ENCODE peak calls at places on chromosomes 1 and 21, in eight cellular contexts. C is sigmoid colon, K is mesendoderm, L is body of pancreas, A is prostate gland, W is adipocyte, Y is stomach, T is lower lobe of right lung. Q is an unnamed sample.
A peak's percentile ranks its signal among the peaks of the same experiment; 100 is the strongest.

GRCh38 chr1:204706838-204707509 is 21.4 kb upstream of the LRRN2 start:
- DNase-seq in C (no peak), K (peak; percentile 89), L (no peak), A (no peak), W (no peak), Y (no peak), T (no peak), Q (no peak)

GRCh38 chr1:3211996-3212395 is 143.0 kb downstream of the PRDM16 start:
- DNase-seq in C (no peak), K (no peak), L (no peak), A (no peak), W (no peak), Y (no peak), T (no peak), Q (no peak)

GRCh38 chr1:27773732-27774445 is 870 bp downstream of the STX12 start:
- DNase-seq in C (no peak), K (peak; percentile 3), L (peak; percentile 34), A (no peak), W (peak; percentile 61), Y (no peak), T (no peak), Q (peak; percentile 43)

GRCh38 chr1:213719462-213719861 is 268.3 kb upstream of the PROX1 start:
- DNase-seq in C (no peak), K (no peak), L (no peak), A (no peak), W (no peak), Y (no peak), T (no peak), Q (no peak)

GRCh38 chr1:230994860-230995259 is 16.0 kb downstream of the ARV1 start:
- DNase-seq in C (no peak), K (no peak), L (no peak), A (no peak), W (no peak), Y (no peak), T (no peak), Q (no peak)

GRCh38 chr1:177065430-177065829 is 99.1 kb downstream of the ASTN1 start:
- DNase-seq in C (no peak), K (peak; percentile 80), L (no peak), A (no peak), W (no peak), Y (no peak), T (no peak), Q (no peak)

GRCh38 chr1:1250828-1251284 is 4.3 kb upstream of the C1QTNF12 start:
- DNase-seq in C (no peak), K (no peak), L (no peak), A (no peak), W (no peak), Y (no peak), T (no peak), Q (no peak)

GRCh38 chr1:111032295-111032897 is 68.7 kb upstream of the LRIF1 start:
- DNase-seq in C (no peak), K (peak; percentile 29), L (peak; percentile 38), A (peak; percentile 7), W (peak; percentile 78), Y (no peak), T (no peak), Q (no peak)

GRCh38 chr1:12528021-12528852 is 89.8 kb downstream of the DHRS3 start:
- DNase-seq in C (peak; percentile 83), K (no peak), L (peak; percentile 98), A (peak; percentile 94), W (peak; percentile 87), Y (peak; percentile 99), T (peak; percentile 92), Q (peak; percentile 39)

GRCh38 chr1:111172463-111172862 is 28.0 kb downstream of the DENND2D start:
- DNase-seq in C (no peak), K (no peak), L (no peak), A (no peak), W (no peak), Y (no peak), T (no peak), Q (no peak)

GRCh38 chr1:17176306-17177061 is 28.4 kb upstream of the PADI1 start:
- DNase-seq in C (no peak), K (no peak), L (no peak), A (no peak), W (no peak), Y (no peak), T (no peak), Q (no peak)

GRCh38 chr1:24866211-24867063 is 63.6 kb downstream of the RUNX3 start:
- DNase-seq in C (no peak), K (no peak), L (no peak), A (no peak), W (no peak), Y (peak; percentile 22), T (no peak), Q (no peak)

GRCh38 chr1:30403732-30404131 is 319.7 kb downstream of the MATN1 start:
- DNase-seq in C (no peak), K (no peak), L (no peak), A (no peak), W (no peak), Y (no peak), T (no peak), Q (no peak)

GRCh38 chr21:17658931-17659330 is 46.2 kb upstream of the BTG3 start:
- DNase-seq in C (no peak), K (no peak), L (no peak), A (no peak), W (no peak), Y (no peak), T (no peak), Q (no peak)
- H3K4me1 ChIP-seq in C (no peaks in the 10 kb centered on the region), K (peaks cover 3% of the 10 kb centered on the region), L (no peaks in the 10 kb centered on the region), A (no peaks in the 10 kb centered on the region), W (no peaks in the 10 kb centered on the region), Y (no peaks in the 10 kb centered on the region), T (peaks cover 6% of the 10 kb centered on the region), Q (peaks cover 4% of the 10 kb centered on the region)

GRCh38 chr1:32816676-32817158 is 441 bp downstream of the YARS1 start:
- DNase-seq in C (peak; percentile 66), K (peak; percentile 60), L (peak; percentile 3), A (no peak), W (peak; percentile 56), Y (no peak), T (no peak), Q (no peak)
- H3K4me1 ChIP-seq in C (peaks cover 45% of the 10 kb centered on the region), K (peaks cover 17% of the 10 kb centered on the region), L (peaks cover 57% of the 10 kb centered on the region), A (no peaks in the 10 kb centered on the region), W (peaks cover 38% of the 10 kb centered on the region), Y (peaks cover 36% of the 10 kb centered on the region), T (peaks cover 55% of the 10 kb centered on the region), Q (peaks cover 28% of the 10 kb centered on the region)

GRCh38 chr1:167671727-167672511 is 41.9 kb downstream of the RCSD1 start:
- DNase-seq in C (no peak), K (no peak), L (no peak), A (no peak), W (no peak), Y (no peak), T (no peak), Q (no peak)
- H3K4me1 ChIP-seq in C (no peaks in the 10 kb centered on the region), K (peaks cover 10% of the 10 kb centered on the region), L (no peaks in the 10 kb centered on the region), A (no peaks in the 10 kb centered on the region), W (no peaks in the 10 kb centered on the region), Y (no peaks in the 10 kb centered on the region), T (peaks cover 22% of the 10 kb centered on the region), Q (no peaks in the 10 kb centered on the region)

GRCh38 chr1:208160259-208160819 is 83.8 kb downstream of the PLXNA2 start:
- DNase-seq in C (peak; percentile 72), K (no peak), L (no peak), A (no peak), W (no peak), Y (no peak), T (no peak), Q (peak; percentile 37)
- H3K4me1 ChIP-seq in C (peaks cover 68% of the 10 kb centered on the region), K (peaks cover 34% of the 10 kb centered on the region), L (peaks cover 53% of the 10 kb centered on the region), A (no peaks in the 10 kb centered on the region), W (peaks cover 17% of the 10 kb centered on the region), Y (peaks cover 45% of the 10 kb centered on the region), T (peaks cover 83% of the 10 kb centered on the region), Q (peaks cover 40% of the 10 kb centered on the region)

GRCh38 chr1:156114101-156114918 is at the start of gene LMNA:
- DNase-seq in C (peak; percentile 98), K (peak; percentile 96), L (peak; percentile 95), A (peak; percentile 93), W (peak; percentile 97), Y (peak; percentile 94), T (peak; percentile 93), Q (peak; percentile 90)

GRCh38 chr1:156117414-156118174 is 3.1 kb downstream of the LMNA start:
- DNase-seq in C (no peak), K (no peak), L (no peak), A (no peak), W (no peak), Y (no peak), T (no peak), Q (no peak)

GRCh38 chr1:156113263-156114004 is 1.1 kb upstream of the LMNA start:
- DNase-seq in C (no peak), K (no peak), L (no peak), A (no peak), W (peak; percentile 86), Y (no peak), T (no peak), Q (no peak)

GRCh38 chr1:156114919-156115513 is 505 bp downstream of the LMNA start:
- DNase-seq in C (no peak), K (peak; percentile 77), L (no peak), A (no peak), W (no peak), Y (peak; percentile 57), T (no peak), Q (no peak)

DNA sequence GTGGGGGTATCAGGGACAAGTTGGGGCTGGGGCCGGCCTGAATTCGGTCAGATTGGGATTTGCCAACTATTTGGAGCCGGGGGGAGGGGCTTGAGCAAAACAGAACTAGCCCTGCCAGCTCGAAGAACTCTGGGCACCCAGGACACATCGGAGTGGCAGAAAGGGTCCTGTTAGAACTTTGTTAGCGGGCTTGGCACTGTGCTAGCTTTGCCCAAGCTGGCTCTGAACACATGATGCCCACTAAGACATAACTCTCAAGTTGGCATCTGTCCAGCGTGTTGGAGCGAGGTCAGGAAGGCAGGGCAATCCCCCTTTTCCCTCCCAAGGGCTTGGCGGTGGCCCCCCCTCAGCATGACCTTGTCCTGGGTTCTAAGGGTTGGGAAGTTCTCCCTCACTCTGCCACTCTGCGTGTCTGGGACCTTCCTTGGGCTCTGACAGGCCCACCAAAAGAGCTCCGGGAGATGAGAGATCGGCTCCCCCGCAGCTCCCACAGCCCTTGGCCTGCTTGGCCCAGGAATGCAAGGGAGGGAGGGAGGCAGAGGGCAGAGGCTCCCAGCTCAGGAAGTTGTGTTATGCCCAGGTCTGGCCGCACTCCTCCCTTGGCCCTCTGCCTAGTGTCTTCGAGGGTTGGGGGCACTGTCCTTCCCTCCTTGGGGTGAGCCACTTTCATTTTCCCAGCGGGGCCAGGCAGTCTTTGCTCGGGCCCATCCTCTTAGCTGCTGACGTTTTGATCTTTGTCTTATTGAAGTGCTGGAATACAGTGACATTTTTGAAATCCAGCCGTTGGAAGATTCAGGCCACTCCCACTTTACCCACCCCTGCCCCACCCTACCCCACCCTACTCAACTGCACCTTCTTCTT is 1.2 kb downstream of the LMNA start:
- DNase-seq in C (peak; percentile 87), K (peak; percentile 81), L (peak; percentile 74), A (peak; percentile 62), W (peak; percentile 79), Y (peak; percentile 62), T (peak; percentile 79), Q (no peak)
- H3K4me1 ChIP-seq in C (peaks cover 62% of the 10 kb centered on the region), K (peaks cover 2% of the 10 kb centered on the region), L (peaks cover 54% of the 10 kb centered on the region), A (peaks cover 38% of the 10 kb centered on the region), W (peaks cover 50% of the 10 kb centered on the region), Y (peaks cover 53% of the 10 kb centered on the region), T (peaks cover 51% of the 10 kb centered on the region), Q (peaks cover 58% of the 10 kb centered on the region)

Q was measured in astrocyte.